ENCODE peak calls at places on chromosomes 13 and 19, in seven cellular contexts. C is stimulated activated CD4-positive, alpha-beta T cell treated with anti-CD3 and anti-CD28 coated beads, Interleukin-1b, Interleukin-23, amount 100 ng/mL, for 24 hours; T is iris pigment epithelial cell; I is GDM1; Z is lung; J is brain pericyte; O is amniotic epithelial cell. K is an unnamed sample.

GRCh38 chr19:23395041-23395721 is at the start of gene ZNF91:
- DNase-seq in Z (peak), O (peak), J (peak), I (peak), T (peak), C (peak), K (peak)

GRCh38 chr13:51867062-51867461 is 5.3 kb downstream of the CCDC70 start:
- DNase-seq in J (no peak), C (no peak), T (no peak), Z (no peak), O (no peak), I (no peak), K (no peak)

GRCh38 chr19:18000981-18001836 is 6.8 kb upstream of the ARRDC2 start:
- DNase-seq in T (peak), C (peak), Z (peak), J (peak), I (peak), O (peak), K (peak)

GRCh38 chr19:8087876-8088275 is 35.3 kb downstream of the CCL25 start:
- DNase-seq in O (no peak), J (no peak), T (no peak), I (no peak), C (no peak), Z (no peak), K (no peak)

GRCh38 chr13:97067342-97067895 is 73.1 kb upstream of the OXGR1 start:
- DNase-seq in O (peak), Z (no peak), J (no peak), T (no peak), C (no peak), I (no peak), K (no peak)

GRCh38 chr19:36041831-36042230 is 9.2 kb upstream of the CLIP3 start:
- DNase-seq in J (no peak), C (no peak), Z (no peak), T (peak), I (no peak), O (peak), K (no peak)

GRCh38 chr13:29852464-29853054 is 2.1 kb upstream of the UBL3 start:
- DNase-seq in T (no peak), O (no peak), C (no peak), I (no peak), J (no peak), Z (no peak), K (no peak)

GRCh38 chr13:24148414-24149305 is 11.9 kb upstream of the SPATA13 start:
- DNase-seq in C (no peak), T (peak), Z (peak), O (peak), J (no peak), I (no peak), K (peak)

GRCh38 chr13:23567792-23568480 is 2.3 kb upstream of the TNFRSF19 start:
- DNase-seq in C (no peak), T (no peak), I (no peak), O (no peak), J (no peak), Z (no peak), K (no peak)

GRCh38 chr13:42981317-42981716 is 10.7 kb downstream of the EPSTI1 start:
- DNase-seq in J (no peak), C (no peak), O (peak), I (no peak), Z (no peak), T (no peak), K (no peak)

GRCh38 chr19:34556500-34556899 is 74.9 kb downstream of the WTIP start:
- DNase-seq in I (no peak), O (peak), Z (no peak), C (no peak), T (peak), J (no peak), K (peak)

GRCh38 chr19:57410748-57411671 is at the start of gene ZNF17:
- DNase-seq in C (peak), O (peak), Z (peak), J (peak), I (peak), T (peak), K (peak)

GRCh38 chr13:19861762-19862161 is 1.7 kb downstream of the ZMYM5 start:
- DNase-seq in Z (no peak), T (no peak), C (no peak), J (no peak), I (no peak), O (no peak), K (no peak)

GRCh38 chr19:36113895-36114762 is 546 bp downstream of the POLR2I start:
- DNase-seq in Z (peak), J (no peak), T (peak), O (peak), I (no peak), C (no peak), K (no peak)

GRCh38 chr19:48967346-48968178 is 2.5 kb downstream of the FTL start:
- DNase-seq in I (no peak), Z (peak), T (peak), J (no peak), C (no peak), O (peak), K (no peak)

GRCh38 chr19:45376045-45376724 is 5.8 kb upstream of the ERCC2 start:
- DNase-seq in I (no peak), T (peak), O (peak), Z (peak), J (no peak), C (no peak), K (peak)

GRCh38 chr19:15934332-15935078 is at the start of gene CYP4F11:
- DNase-seq in O (no peak), C (no peak), J (no peak), Z (no peak), I (no peak), T (no peak), K (no peak)

GRCh38 chr19:55189424-55189823 is 9.3 kb upstream of the SYT5 start:
- DNase-seq in Z (no peak), I (no peak), C (no peak), J (peak), T (peak), O (peak), K (no peak)

GRCh38 chr13:26813626-26814348 is 53.2 kb upstream of the GPR12 start:
- DNase-seq in I (no peak), T (no peak), O (no peak), C (no peak), Z (no peak), J (no peak), K (no peak)

GRCh38 chr13:20344836-20345490 is 112.8 kb upstream of the GJB6 start:
- DNase-seq in T (no peak), J (no peak), C (no peak), Z (no peak), O (peak), I (no peak), K (no peak)

GRCh38 chr13:102198418-102199322 is 203.2 kb downstream of the FGF14 start:
- DNase-seq in C (no peak), T (peak), I (no peak), J (no peak), O (peak), Z (no peak), K (no peak)

GRCh38 chr13:75419656-75420055 is 62.3 kb downstream of the TBC1D4 start:
- DNase-seq in T (no peak), C (no peak), Z (no peak), I (no peak), O (no peak), J (no peak), K (no peak)

GRCh38 chr13:19601749-19602725 is 31.4 kb upstream of the MPHOSPH8 start:
- DNase-seq in I (peak), C (no peak), Z (no peak), O (peak), T (peak), J (no peak), K (peak)

GRCh38 chr13:102799544-102800144 is 725 bp downstream of the BIVM start:
- DNase-seq in O (peak), T (peak), J (no peak), C (no peak), Z (peak), I (no peak), K (no peak)

GRCh38 chr19:46863818-46864629 is 3.2 kb downstream of the ARHGAP35 start:
- DNase-seq in I (no peak), T (peak), O (peak), Z (peak), C (no peak), J (no peak), K (no peak)